ENCODE peak calls at places on chromosomes 6 and 20, in eight cellular contexts. U, L, B, I, Y, R, O and P are unnamed samples.
A peak's percentile ranks its signal among the peaks of the same experiment; 100 is the strongest.

GRCh38 chr6:147935656-147936055 is 407.0 kb upstream of the SASH1 start:
- DNase-seq in U (no peak), L (no peak), B (no peak), I (no peak), Y (no peak), R (no peak), O (no peak), P (no peak)

GRCh38 chr6:37077459-37078296 is 72.2 kb downstream of the FGD2 start:
- DNase-seq in U (no peak), L (no peak), B (no peak), I (no peak), Y (peak; percentile 98), R (no peak), O (peak; percentile 91), P (no peak)

GRCh38 chr6:3784423-3784822 is 32.9 kb upstream of the PXDC1 start:
- DNase-seq in U (no peak), L (no peak), B (no peak), I (no peak), Y (no peak), R (no peak), O (no peak), P (no peak)

GRCh38 chr6:28982476-28983266 is 22.4 kb downstream of the ZNF311 start:
- DNase-seq in U (no peak), L (peak; percentile 56), B (peak; percentile 39), I (no peak), Y (peak; percentile 25), R (no peak), O (no peak), P (peak; percentile 21)

GRCh38 chr20:34705383-34706021 is 1.4 kb downstream of the TP53INP2 start:
- DNase-seq in U (no peak), L (no peak), B (no peak), I (peak; percentile 5), Y (peak; percentile 44), R (no peak), O (no peak), P (peak; percentile 39)

GRCh38 chr20:42714298-42715141 is 475.2 kb downstream of the PTPRT start:
- DNase-seq in U (no peak), L (no peak), B (no peak), I (no peak), Y (no peak), R (no peak), O (no peak), P (no peak)

GRCh38 chr6:41712651-41713103 is 22.7 kb downstream of the TFEB start:
- DNase-seq in U (no peak), L (no peak), B (no peak), I (no peak), Y (no peak), R (peak; percentile 83), O (no peak), P (no peak)

GRCh38 chr6:166958926-166959861 is 2.8 kb upstream of the RNASET2 start:
- DNase-seq in U (no peak), L (no peak), B (peak; percentile 69), I (peak; percentile 68), Y (no peak), R (no peak), O (peak; percentile 43), P (no peak)

GRCh38 chr6:127464881-127465459 is 5.8 kb upstream of the KIAA0408 start:
- DNase-seq in U (peak; percentile 24), L (peak; percentile 48), B (peak; percentile 76), I (peak; percentile 3), Y (peak; percentile 78), R (peak; percentile 4), O (no peak), P (peak; percentile 74)

GRCh38 chr6:88119769-88120168 is 46.4 kb downstream of the CNR1 start:
- DNase-seq in U (no peak), L (peak; percentile 45), B (no peak), I (no peak), Y (no peak), R (no peak), O (no peak), P (no peak)

GRCh38 chr20:32536861-32537656 is 48.1 kb downstream of the NOL4L start:
- DNase-seq in U (peak; percentile 33), L (no peak), B (peak; percentile 84), I (no peak), Y (no peak), R (no peak), O (no peak), P (no peak)

GRCh38 chr6:101582786-101583185 is 189.3 kb downstream of the GRIK2 start:
- DNase-seq in U (no peak), L (peak; percentile 8), B (no peak), I (no peak), Y (no peak), R (no peak), O (no peak), P (no peak)

GRCh38 chr6:37779111-37779800 is 40.3 kb upstream of the ZFAND3 start:
- DNase-seq in U (no peak), L (no peak), B (no peak), I (no peak), Y (no peak), R (no peak), O (no peak), P (no peak)

GRCh38 chr6:129565331-129565730 is 144.6 kb downstream of the ARHGAP18 start:
- DNase-seq in U (no peak), L (no peak), B (no peak), I (no peak), Y (no peak), R (no peak), O (no peak), P (no peak)

GRCh38 chr20:43975096-43975768 is 60.6 kb downstream of the TOX2 start:
- DNase-seq in U (no peak), L (no peak), B (no peak), I (no peak), Y (peak; percentile 85), R (no peak), O (no peak), P (no peak)

GRCh38 chr6:11363881-11364576 is 131.6 kb upstream of the NEDD9 start:
- DNase-seq in U (no peak), L (no peak), B (peak; percentile 33), I (no peak), Y (no peak), R (no peak), O (no peak), P (no peak)

GRCh38 chr6:35280903-35281302 is 16.7 kb upstream of the DEF6 start:
- DNase-seq in U (no peak), L (no peak), B (no peak), I (no peak), Y (no peak), R (no peak), O (peak; percentile 51), P (no peak)

GRCh38 chr20:44137210-44137781 is 49.7 kb downstream of the JPH2 start:
- DNase-seq in U (no peak), L (peak; percentile 54), B (no peak), I (no peak), Y (peak; percentile 76), R (no peak), O (no peak), P (no peak)

GRCh38 chr6:140956567-140957306 is 1176.0 kb upstream of the GJE1 start:
- DNase-seq in U (no peak), L (no peak), B (no peak), I (no peak), Y (peak; percentile 30), R (no peak), O (no peak), P (no peak)

GRCh38 chr20:41095110-41095969 is 42.0 kb upstream of the PLCG1 start:
- DNase-seq in U (peak; percentile 27), L (peak; percentile 51), B (peak; percentile 74), I (no peak), Y (peak; percentile 71), R (no peak), O (no peak), P (peak; percentile 37)

GRCh38 chr6:72742274-72742673 is 120.4 kb downstream of the KCNQ5 start:
- DNase-seq in U (no peak), L (no peak), B (no peak), I (no peak), Y (no peak), R (no peak), O (no peak), P (no peak)

GRCh38 chr6:411402-412145 is 20.0 kb downstream of the IRF4 start:
- DNase-seq in U (no peak), L (no peak), B (no peak), I (no peak), Y (no peak), R (no peak), O (no peak), P (no peak)